ENCODE peak calls at places on chromosome 5, in five cellular contexts. K is HEK293T; R is adipocyte; I is activated CD8-positive, alpha-beta memory T cell treated with anti-CD3 and anti-CD28 coated beads for 48 hours; A is HTR-8/SVneo. D is an unnamed sample.

GRCh38 chr5:150751096-150751891 is 7.5 kb downstream of the DCTN4 start:
- DNase-seq in K (no peak), R (peak), I (no peak), A (no peak), D (no peak)

GRCh38 chr5:125530833-125531610 is 784.6 kb upstream of the ZNF608 start:
- DNase-seq in K (no peak), R (no peak), I (no peak), A (no peak), D (no peak)

GRCh38 chr5:73318308-73318719 is 130.3 kb downstream of the FOXD1 start:
- DNase-seq in K (no peak), R (no peak), I (no peak), A (no peak), D (no peak)

GRCh38 chr5:146662229-146662628 is 146.2 kb upstream of the GPR151 start:
- DNase-seq in K (no peak), R (peak), I (no peak), A (no peak), D (no peak)

GRCh38 chr5:178201221-178201926 is 3.0 kb upstream of the HNRNPAB start:
- DNase-seq in K (no peak), R (no peak), I (no peak), A (no peak), D (no peak)

GRCh38 chr5:98713027-98713426 is 60.4 kb upstream of the RGMB start:
- DNase-seq in K (no peak), R (peak), I (no peak), A (no peak), D (no peak)

GRCh38 chr5:115460476-115460875 is 84.1 kb downstream of the FEM1C start:
- DNase-seq in K (no peak), R (peak), I (no peak), A (peak), D (no peak)

GRCh38 chr5:125160787-125161502 is 414.5 kb upstream of the ZNF608 start:
- DNase-seq in K (no peak), R (no peak), I (no peak), A (no peak), D (no peak)

GRCh38 chr5:74499236-74499635 is 141.3 kb downstream of the ENC1 start:
- DNase-seq in K (no peak), R (no peak), I (no peak), A (no peak), D (no peak)

GRCh38 chr5:68884144-68884754 is 209.6 kb upstream of the SLC30A5 start:
- DNase-seq in K (no peak), R (no peak), I (no peak), A (no peak), D (no peak)